ENCODE peak calls at places on chromosomes 3 and 15, in four cellular contexts. D is cardiac fibroblast, Q is endothelial cell of umbilical vein, Z is activated B cell treated with CpG ODN at 0.5 μM for 24 hours. E is an unnamed sample.

GRCh38 chr15:49424954-49425353 is 1.9 kb downstream of the FGF7 start:
- DNase-seq in Z (no peak), D (no peak), Q (no peak), E (no peak)

GRCh38 chr3:185402561-185402960 is 39.6 kb downstream of the MAP3K13 start:
- DNase-seq in Q (no peak), D (peak), Z (no peak), E (no peak)

GRCh38 chr3:112990672-112991602 is at the start of gene GTPBP8:
- DNase-seq in D (peak), Q (peak), Z (peak), E (peak)

GRCh38 chr3:139427283-139428060 is 38.0 kb upstream of the COPB2 start:
- DNase-seq in D (peak), Q (peak), Z (no peak), E (peak)

GRCh38 chr3:152909180-152909883 is 74.4 kb downstream of the P2RY1 start:
- DNase-seq in D (peak), Q (peak), Z (no peak), E (no peak)

GRCh38 chr3:143078883-143079282 is 40.7 kb upstream of the CHST2 start:
- DNase-seq in Q (no peak), D (peak), Z (no peak), E (no peak)

GRCh38 chr3:58163234-58163633 is 47.5 kb downstream of the DNASE1L3 start:
- DNase-seq in Q (peak), Z (no peak), D (peak), E (no peak)

GRCh38 chr3:134468519-134468918 is 17.3 kb downstream of the ANAPC13 start:
- DNase-seq in Z (no peak), Q (no peak), D (no peak), E (no peak)

GRCh38 chr3:188978772-188979171 is 193.0 kb upstream of the TPRG1 start:
- DNase-seq in Q (no peak), D (peak), Z (no peak), E (no peak)

GRCh38 chr3:59660376-59660775 is 610.6 kb upstream of the CFAP20DC start:
- DNase-seq in Z (no peak), D (no peak), Q (no peak), E (no peak)

GRCh38 chr15:62088361-62088693 is 21.6 kb downstream of the C2CD4A start:
- DNase-seq in Z (no peak), Q (peak), D (no peak), E (no peak)

GRCh38 chr15:66389859-66390382 is 3.2 kb downstream of the MAP2K1 start:
- DNase-seq in Q (peak), Z (no peak), D (no peak), E (no peak)

GRCh38 chr3:111596328-111596727 is 1.2 kb upstream of the ZBED2 start:
- DNase-seq in D (no peak), Q (no peak), Z (no peak), E (no peak)

GRCh38 chr3:195899701-195900425 is 8.5 kb downstream of the TNK2 start:
- DNase-seq in D (no peak), Z (no peak), Q (no peak), E (no peak)

GRCh38 chr3:126300761-126301481 is 56.3 kb downstream of the KLF15 start:
- DNase-seq in Z (no peak), Q (no peak), D (peak), E (no peak)

GRCh38 chr3:43866529-43867353 is 176.0 kb downstream of the ABHD5 start:
- DNase-seq in D (peak), Q (no peak), Z (no peak), E (no peak)

GRCh38 chr15:64930778-64931240 is 19.1 kb downstream of the ANKDD1A start:
- DNase-seq in D (peak), Z (no peak), Q (peak), E (no peak)

GRCh38 chr3:41148446-41148845 is 50.9 kb upstream of the CTNNB1 start:
- DNase-seq in Q (no peak), Z (no peak), D (no peak), E (no peak)

GRCh38 chr3:52093751-52094525 is 37.6 kb upstream of the DUSP7 start:
- DNase-seq in D (peak), Q (peak), Z (no peak), E (no peak)

GRCh38 chr15:99994849-99995248 is 261.6 kb upstream of the LYSMD4 start:
- DNase-seq in D (no peak), Q (no peak), Z (no peak), E (no peak)

GRCh38 chr15:65097651-65098263 is 17.2 kb downstream of the UBAP1L start:
- DNase-seq in D (no peak), Q (no peak), Z (no peak), E (no peak)

GRCh38 chr15:71548317-71548908 is 261.9 kb upstream of the NR2E3 start:
- DNase-seq in Q (no peak), Z (no peak), D (no peak), E (no peak)

GRCh38 chr15:95988574-95988887 is 342.0 kb upstream of the NR2F2 start:
- DNase-seq in Z (no peak), D (peak), Q (peak), E (peak)

GRCh38 chr15:61079529-61079928 is 149.6 kb downstream of the RORA start:
- DNase-seq in D (no peak), Z (no peak), Q (no peak), E (no peak)

GRCh38 chr3:146589899-146590508 is 15.1 kb downstream of the PLSCR5 start:
- DNase-seq in Q (peak), Z (no peak), D (peak), E (peak)

GRCh38 chr15:91922701-91923279 is 69.3 kb downstream of the SLCO3A1 start:
- DNase-seq in Q (no peak), D (no peak), Z (no peak), E (no peak)

GRCh38 chr3:185540705-185541104 is 11.7 kb downstream of the LIPH start:
- DNase-seq in Z (no peak), Q (no peak), D (no peak), E (no peak)

GRCh38 chr15:69000725-69001503 is 13.6 kb upstream of the NOX5 start:
- DNase-seq in Z (no peak), D (peak), Q (no peak), E (no peak)

GRCh38 chr15:55343168-55343567 is 24.1 kb downstream of the PIGB start:
- DNase-seq in D (no peak), Z (no peak), Q (peak), E (no peak)

GRCh38 chr15:98907921-98908490 is 99.6 kb downstream of the PGPEP1L start:
- DNase-seq in D (no peak), Z (no peak), Q (no peak), E (no peak)

GRCh38 chr3:140050977-140051957 is 116.3 kb downstream of the CLSTN2 start:
- DNase-seq in D (no peak), Z (no peak), Q (no peak), E (no peak)

GRCh38 chr15:62071711-62072308 is 5.0 kb downstream of the C2CD4A start:
- DNase-seq in Q (peak), D (peak), Z (no peak), E (no peak)

GRCh38 chr3:48662753-48663488 is at the start of gene CELSR3:
- DNase-seq in D (peak), Q (peak), Z (no peak), E (peak)

GRCh38 chr3:156816794-156817741 is 9.1 kb upstream of the LEKR1 start:
- DNase-seq in Q (peak), Z (peak), D (peak), E (peak)

GRCh38 chr15:72227720-72228119 is 3.3 kb downstream of the PKM start:
- DNase-seq in Q (no peak), D (no peak), Z (no peak), E (no peak)

GRCh38 chr3:126277629-126278378 is 79.4 kb downstream of the KLF15 start:
- DNase-seq in Q (no peak), Z (no peak), D (no peak), E (no peak)

GRCh38 chr15:74664028-74664616 is 31.7 kb downstream of the EDC3 start:
- DNase-seq in Z (no peak), D (peak), Q (peak), E (no peak)

GRCh38 chr15:39746176-39746575 is 36.5 kb downstream of the FSIP1 start:
- DNase-seq in Q (no peak), D (peak), Z (no peak), E (no peak)

GRCh38 chr3:111723293-111723963 is 128.3 kb upstream of the ZBED2 start:
- DNase-seq in D (peak), Q (peak), Z (no peak), E (no peak)

DNA sequence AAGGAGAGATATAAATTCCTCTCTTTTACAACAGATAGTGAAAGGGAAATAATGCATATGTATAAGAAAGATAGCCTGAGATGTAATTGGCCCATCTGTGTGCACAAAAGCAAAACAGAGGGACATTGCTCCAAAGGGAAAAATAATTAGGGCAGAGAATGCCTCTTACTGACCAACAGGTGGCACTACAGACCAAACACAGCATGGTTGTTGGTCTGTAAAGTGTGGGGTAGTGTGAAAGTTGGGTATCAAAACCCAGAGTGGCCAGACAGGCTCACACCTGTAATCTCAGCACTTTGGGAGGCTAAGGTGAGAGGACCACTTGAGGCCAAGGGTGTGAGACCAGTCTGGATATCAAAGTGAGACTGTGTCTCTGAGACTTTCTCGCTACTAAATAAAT is 4.5 kb upstream of the TLNRD1 start:
- DNase-seq in Q (no peak), Z (no peak), D (peak), E (no peak)
- TF ChIP-seq CTCF in Q (peak), Z (no peak), D (peak), E (peak)

DNA sequence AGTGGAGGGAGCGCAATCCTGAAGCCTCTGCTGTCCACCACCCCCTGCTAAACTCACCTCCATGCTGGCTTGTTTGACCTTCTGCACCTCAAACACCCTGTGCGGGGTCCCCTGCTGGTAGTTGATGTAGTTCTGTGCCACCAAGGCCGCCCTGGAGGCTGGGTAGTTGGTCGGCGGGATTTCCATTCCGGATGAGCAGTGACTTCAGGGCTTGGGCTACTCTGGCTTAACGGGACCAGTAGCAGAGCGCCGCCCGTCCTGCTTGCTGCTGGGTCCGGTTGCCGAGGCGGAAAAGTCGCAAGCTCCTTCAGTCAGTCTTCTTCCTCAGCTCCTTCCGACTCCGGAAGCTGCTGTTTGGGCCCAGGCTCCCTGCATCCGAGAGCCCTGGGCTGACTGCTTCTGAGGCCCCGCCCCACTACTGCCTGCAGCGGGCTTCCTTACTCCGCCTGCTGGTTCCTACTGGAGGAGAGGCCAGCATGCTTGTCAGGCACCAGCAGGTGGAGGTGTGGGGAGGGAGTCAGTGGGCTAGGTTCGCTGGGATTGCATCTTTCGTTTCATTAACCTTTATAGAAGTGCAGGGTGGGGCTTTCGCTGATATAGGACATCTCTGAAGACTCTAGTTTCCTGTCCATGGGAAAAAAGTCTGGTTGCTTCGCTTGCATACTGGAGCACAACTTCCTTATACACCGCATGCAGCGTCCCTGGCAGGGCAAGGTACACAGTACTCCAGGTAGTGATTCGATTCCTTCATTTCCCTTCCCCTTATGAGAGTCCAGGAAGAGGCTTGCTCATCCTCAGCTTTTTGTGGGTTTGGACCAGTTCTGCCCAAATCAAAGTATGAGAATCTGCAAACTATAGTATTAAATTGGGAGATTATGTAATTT is at the start of gene LXN:
- DNase-seq in Q (peak), D (peak), Z (peak), E (peak)
- TF ChIP-seq CTCF in Q (peak), D (peak), Z (no peak), E (peak)

DNA sequence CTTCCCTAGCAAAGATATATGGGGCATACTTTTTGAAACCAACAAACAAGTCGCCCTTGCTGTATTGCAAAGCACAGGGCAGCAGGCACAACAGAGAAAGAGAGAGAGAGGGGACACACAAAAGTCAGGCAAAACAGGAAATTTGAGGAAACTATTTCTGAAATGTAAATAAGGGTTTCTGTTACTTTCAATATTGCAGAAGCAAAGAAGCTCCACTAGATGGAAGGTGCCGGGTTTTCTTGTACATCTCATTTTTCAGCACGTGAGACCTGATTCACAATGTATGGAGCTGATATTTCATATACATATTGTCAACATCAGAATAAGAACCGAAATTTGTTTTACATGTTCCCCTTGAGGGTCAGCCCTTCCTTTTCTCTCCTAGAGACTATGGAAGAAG is 127.4 kb downstream of the FOXP1 start:
- DNase-seq in Q (peak), Z (no peak), D (no peak), E (no peak)
- TF ChIP-seq CTCF in Q (peak), Z (no peak), D (no peak), E (no peak)

GRCh38 chr3:24495334-24495994 is 814 bp upstream of the THRB start:
- DNase-seq in Z (no peak), D (no peak), Q (no peak), E (peak)
- TF ChIP-seq CTCF in Z (no peak), D (no peak), Q (no peak), E (peak)

GRCh38 chr3:115381573-115381912 is 234.5 kb upstream of the ZBTB20 start:
- DNase-seq in Z (no peak), D (peak), Q (no peak), E (no peak)

GRCh38 chr3:115381931-115382330 is 234.8 kb upstream of the ZBTB20 start:
- DNase-seq in Z (no peak), D (no peak), Q (peak), E (no peak)

GRCh38 chr3:115386347-115386746 is 237.0 kb upstream of the GAP43 start:
- DNase-seq in D (no peak), Q (no peak), Z (no peak), E (no peak)

GRCh38 chr3:115385935-115386334 is 237.4 kb upstream of the GAP43 start:
- DNase-seq in D (no peak), Z (no peak), Q (no peak), E (no peak)

DNA sequence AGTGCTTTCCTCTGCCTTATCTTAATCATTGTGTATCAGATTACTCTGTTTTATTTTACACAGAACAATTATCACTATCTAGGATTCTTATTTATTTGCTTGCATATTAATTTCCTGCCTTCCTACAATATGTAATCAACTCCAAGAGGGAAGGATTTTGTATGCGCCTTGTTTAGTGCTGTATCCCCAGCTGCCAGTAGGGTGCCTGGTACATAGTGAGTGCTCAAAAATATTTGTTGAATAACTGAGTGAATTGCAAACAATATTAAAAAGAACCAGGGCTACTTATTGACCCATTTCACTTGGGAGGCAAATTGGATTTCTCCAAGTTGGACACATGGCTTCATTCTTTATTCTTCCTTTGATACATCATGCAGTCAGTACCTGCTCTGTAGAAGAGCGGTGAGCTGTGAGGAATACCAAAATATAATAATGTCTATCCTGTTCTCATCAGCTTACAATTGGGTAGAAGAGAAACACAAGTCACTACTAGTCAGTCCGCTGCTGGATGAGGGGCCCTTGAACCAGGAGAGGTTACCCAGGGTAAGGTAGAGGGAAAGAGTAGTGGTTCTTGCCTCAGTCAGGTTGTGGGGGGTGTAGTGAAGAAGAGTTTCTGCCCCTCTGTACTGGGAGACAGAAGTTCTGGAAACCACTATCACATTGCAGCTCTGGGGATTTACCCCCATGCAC is 233.9 kb upstream of the ZBTB20 start:
- DNase-seq in D (no peak), Q (no peak), Z (no peak), E (no peak)
- TF ChIP-seq CTCF in D (no peak), Q (no peak), Z (no peak), E (no peak)

DNA sequence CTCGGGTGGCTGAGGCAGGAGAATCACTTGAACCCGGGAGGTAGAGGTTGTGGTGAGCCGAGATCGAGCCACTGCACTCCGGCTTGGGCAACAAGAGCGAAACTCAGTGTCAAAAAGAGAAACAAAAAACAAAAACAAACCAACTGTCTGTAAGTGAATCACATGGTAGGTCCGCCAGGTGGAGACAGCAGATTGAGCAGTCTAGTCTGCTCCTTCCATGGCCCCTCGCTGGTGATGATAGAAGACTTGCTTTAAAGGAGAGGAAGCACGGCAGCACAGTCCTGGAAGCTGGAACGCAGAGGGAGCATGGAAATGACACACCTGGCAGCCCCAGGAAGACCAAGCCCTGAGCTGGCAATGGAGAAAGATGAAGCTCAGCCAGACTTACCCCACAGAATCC is 31.4 kb upstream of the MGLL start:
- DNase-seq in Q (no peak), Z (no peak), D (no peak), E (no peak)
- TF ChIP-seq CTCF in Q (no peak), Z (no peak), D (no peak), E (no peak)

E was measured in neural crest cell.